ENCODE peak calls at places on chromosomes 2 and 18, in ten cellular contexts. V, P, B, K, F, A, M, Q, G and W are unnamed samples.
A peak's percentile ranks its signal among the peaks of the same experiment; 100 is the strongest.

GRCh38 chr18:46262856-46263255 is 158.7 kb downstream of the HAUS1 start:
- DNase-seq in V (no peak), P (no peak), B (no peak), K (no peak), F (no peak), A (no peak), M (no peak), Q (no peak), G (no peak), W (no peak)

GRCh38 chr2:128315829-128316776 is 2.6 kb downstream of the HS6ST1 start:
- DNase-seq in V (no peak), P (no peak), B (no peak), K (peak; percentile 66), F (no peak), A (peak; percentile 18), M (no peak), Q (peak; percentile 15), G (peak; percentile 41), W (no peak)

GRCh38 chr2:64632855-64633819 is 20.6 kb downstream of the SERTAD2 start:
- DNase-seq in V (no peak), P (no peak), B (peak; percentile 50), K (peak; percentile 32), F (no peak), A (no peak), M (no peak), Q (no peak), G (no peak), W (no peak)

GRCh38 chr2:178707471-178707870 is 99.8 kb downstream of the TTN start:
- DNase-seq in V (no peak), P (no peak), B (no peak), K (no peak), F (no peak), A (no peak), M (no peak), Q (no peak), G (no peak), W (peak; percentile 64)

GRCh38 chr2:240922234-240922981 is 16.3 kb downstream of the CROCC2 start:
- DNase-seq in V (no peak), P (no peak), B (no peak), K (no peak), F (peak; percentile 4), A (peak; percentile 17), M (no peak), Q (no peak), G (no peak), W (peak; percentile 68)

GRCh38 chr18:78459646-78460045 is 520.0 kb upstream of the SALL3 start:
- DNase-seq in V (no peak), P (no peak), B (no peak), K (no peak), F (no peak), A (no peak), M (no peak), Q (no peak), G (no peak), W (no peak)

GRCh38 chr18:8839285-8839684 is 133.9 kb downstream of the MTCL1 start:
- DNase-seq in V (no peak), P (no peak), B (no peak), K (no peak), F (no peak), A (no peak), M (no peak), Q (no peak), G (no peak), W (peak; percentile 91)

GRCh38 chr2:31197166-31197565 is 20.1 kb downstream of the CAPN14 start:
- DNase-seq in V (no peak), P (no peak), B (no peak), K (no peak), F (no peak), A (no peak), M (no peak), Q (no peak), G (no peak), W (no peak)

GRCh38 chr18:46502444-46502843 is 154.6 kb downstream of the LOXHD1 start:
- DNase-seq in V (no peak), P (no peak), B (no peak), K (peak; percentile 23), F (no peak), A (no peak), M (no peak), Q (no peak), G (peak; percentile 31), W (peak; percentile 14)

GRCh38 chr2:36811071-36811470 is 114.6 kb downstream of the VIT start:
- DNase-seq in V (no peak), P (no peak), B (no peak), K (no peak), F (peak; percentile 58), A (no peak), M (no peak), Q (no peak), G (no peak), W (no peak)

GRCh38 chr2:18684202-18685040 is 95.1 kb upstream of the NT5C1B start:
- DNase-seq in V (no peak), P (no peak), B (peak; percentile 41), K (peak; percentile 78), F (no peak), A (no peak), M (no peak), Q (no peak), G (no peak), W (peak; percentile 22)

GRCh38 chr2:221777119-221777518 is 205.0 kb upstream of the EPHA4 start:
- DNase-seq in V (no peak), P (no peak), B (no peak), K (no peak), F (no peak), A (no peak), M (no peak), Q (no peak), G (no peak), W (no peak)

GRCh38 chr2:96145028-96145939 is at the start of gene DUSP2:
- DNase-seq in V (peak; percentile 83), P (peak; percentile 22), B (peak; percentile 71), K (peak; percentile 68), F (peak; percentile 92), A (peak; percentile 71), M (peak; percentile 90), Q (peak; percentile 97), G (peak; percentile 90), W (peak; percentile 50)

GRCh38 chr2:239819091-239819973 is 205.8 kb downstream of the NDUFA10 start:
- DNase-seq in V (no peak), P (no peak), B (no peak), K (no peak), F (no peak), A (no peak), M (no peak), Q (no peak), G (no peak), W (no peak)

GRCh38 chr2:42217307-42217706 is 48.2 kb downstream of the EML4 start:
- DNase-seq in V (no peak), P (no peak), B (no peak), K (no peak), F (no peak), A (no peak), M (no peak), Q (no peak), G (no peak), W (no peak)

GRCh38 chr2:168478206-168478605 is 22.1 kb downstream of the CERS6 start:
- DNase-seq in V (no peak), P (no peak), B (no peak), K (no peak), F (no peak), A (no peak), M (no peak), Q (no peak), G (no peak), W (no peak)

GRCh38 chr2:62672601-62673000 is 32.9 kb upstream of the EHBP1 start:
- DNase-seq in V (no peak), P (peak; percentile 66), B (peak; percentile 87), K (peak; percentile 94), F (no peak), A (no peak), M (no peak), Q (no peak), G (no peak), W (peak; percentile 77)

GRCh38 chr2:69272803-69273471 is 114.1 kb downstream of the GFPT1 start:
- DNase-seq in V (no peak), P (no peak), B (no peak), K (no peak), F (no peak), A (no peak), M (no peak), Q (no peak), G (no peak), W (no peak)

GRCh38 chr2:111122631-111123421 is 2.1 kb downstream of the BCL2L11 start:
- DNase-seq in V (no peak), P (peak; percentile 79), B (peak; percentile 64), K (peak; percentile 80), F (peak; percentile 33), A (peak; percentile 75), M (peak; percentile 2), Q (no peak), G (peak; percentile 51), W (peak; percentile 77)

GRCh38 chr2:25566694-25567093 is 106.7 kb downstream of the DTNB start:
- DNase-seq in V (no peak), P (peak; percentile 24), B (no peak), K (peak; percentile 47), F (no peak), A (peak; percentile 39), M (no peak), Q (peak; percentile 65), G (peak; percentile 76), W (no peak)

GRCh38 chr18:54684786-54685185 is 93.7 kb downstream of the DYNAP start:
- DNase-seq in V (no peak), P (peak; percentile 66), B (peak; percentile 43), K (no peak), F (no peak), A (no peak), M (no peak), Q (no peak), G (peak; percentile 5), W (no peak)